ENCODE peak calls at places on chromosome 19, in four cellular contexts. J, S, B and K are unnamed samples.

GRCh38 chr19:49097453-49098288 is 12.4 kb downstream of the SNRNP70 start:
- DNase-seq in J (peak), S (no peak), B (peak), K (no peak)

GRCh38 chr19:3176715-3177501 is 1.7 kb upstream of the S1PR4 start:
- DNase-seq in J (peak), S (peak), B (no peak), K (peak)

GRCh38 chr19:55441692-55442321 is 1.3 kb downstream of the SHISA7 start:
- DNase-seq in J (no peak), S (no peak), B (no peak), K (no peak)

GRCh38 chr19:6133231-6133630 is 2.2 kb upstream of the ACSBG2 start:
- DNase-seq in J (no peak), S (no peak), B (no peak), K (no peak)

GRCh38 chr19:35509861-35510625 is 3.4 kb downstream of the DMKN start:
- DNase-seq in J (peak), S (peak), B (no peak), K (no peak)

GRCh38 chr19:604355-604754 is 14.7 kb downstream of the HCN2 start:
- DNase-seq in J (no peak), S (no peak), B (no peak), K (no peak)

GRCh38 chr19:1125601-1126533 is 22.1 kb downstream of the GPX4 start:
- DNase-seq in J (no peak), S (no peak), B (no peak), K (no peak)

GRCh38 chr19:16088351-16088984 is 12.2 kb downstream of the TPM4 start:
- DNase-seq in J (no peak), S (no peak), B (no peak), K (no peak)

GRCh38 chr19:342801-343421 is 1.7 kb downstream of the MIER2 start:
- DNase-seq in J (peak), S (peak), B (no peak), K (no peak)

GRCh38 chr19:1854542-1855039 is 6.3 kb upstream of the REXO1 start:
- DNase-seq in J (no peak), S (no peak), B (no peak), K (no peak)

GRCh38 chr19:20968092-20968491 is 45.0 kb downstream of the ZNF85 start:
- DNase-seq in J (no peak), S (no peak), B (no peak), K (no peak)

GRCh38 chr19:58040751-58041525 is 7.1 kb downstream of the ZSCAN1 start:
- DNase-seq in J (no peak), S (no peak), B (no peak), K (no peak)

GRCh38 chr19:8251025-8251472 is 41.9 kb downstream of the CERS4 start:
- DNase-seq in J (no peak), S (no peak), B (peak), K (no peak)

GRCh38 chr19:9782282-9782681 is 13.7 kb upstream of the ZNF846 start:
- DNase-seq in J (no peak), S (no peak), B (no peak), K (no peak)

GRCh38 chr19:11410682-11411081 is 8.4 kb downstream of the RGL3 start:
- DNase-seq in J (peak), S (peak), B (no peak), K (no peak)

GRCh38 chr19:11942008-11942842 is 17.3 kb downstream of the ZNF700 start:
- DNase-seq in J (no peak), S (no peak), B (no peak), K (no peak)

GRCh38 chr19:48966541-48967345 is 1.6 kb downstream of the FTL start:
- DNase-seq in J (no peak), S (no peak), B (no peak), K (no peak)

GRCh38 chr19:2047449-2048103 is 3.5 kb downstream of the MKNK2 start:
- DNase-seq in J (peak), S (no peak), B (no peak), K (no peak)

GRCh38 chr19:56601375-56601774 is 6.3 kb downstream of the ZNF71 start:
- DNase-seq in J (peak), S (no peak), B (no peak), K (peak)

GRCh38 chr19:18373892-18374629 is 11.9 kb upstream of the GDF15 start:
- DNase-seq in J (peak), S (peak), B (no peak), K (peak)

GRCh38 chr19:45217193-45217956 is 27.8 kb downstream of the EXOC3L2 start:
- DNase-seq in J (no peak), S (no peak), B (no peak), K (no peak)

GRCh38 chr19:10412257-10412977 is 7.9 kb upstream of the PDE4A start:
- DNase-seq in J (no peak), S (no peak), B (no peak), K (no peak)

GRCh38 chr19:42386974-42387707 is 3.0 kb downstream of the CNFN start:
- DNase-seq in J (peak), S (peak), B (peak), K (peak)

GRCh38 chr19:30340724-30341595 is 31.2 kb upstream of the ZNF536 start:
- DNase-seq in J (no peak), S (no peak), B (no peak), K (no peak)

GRCh38 chr19:44142014-44142523 is 715 bp downstream of the ZNF234 start:
- DNase-seq in J (no peak), S (no peak), B (no peak), K (no peak)

GRCh38 chr19:42366676-42367075 is 23.4 kb downstream of the CNFN start:
- DNase-seq in J (no peak), S (no peak), B (no peak), K (no peak)

GRCh38 chr19:51788029-51788428 is 6.9 kb upstream of the FPR3 start:
- DNase-seq in J (no peak), S (no peak), B (no peak), K (no peak)

GRCh38 chr19:45418812-45419211 is 4.9 kb downstream of the ERCC1 start:
- DNase-seq in J (no peak), S (no peak), B (no peak), K (no peak)

GRCh38 chr19:51704601-51705000 is 11.5 kb downstream of the SPACA6 start:
- DNase-seq in J (no peak), S (no peak), B (no peak), K (no peak)

GRCh38 chr19:8074501-8074900 is 21.9 kb downstream of the CCL25 start:
- DNase-seq in J (no peak), S (no peak), B (no peak), K (no peak)

GRCh38 chr19:5578094-5578846 is 10.5 kb upstream of the TINCR start:
- DNase-seq in J (no peak), S (no peak), B (peak), K (no peak)

GRCh38 chr19:43490759-43491158 is 13.8 kb downstream of the PHLDB3 start:
- DNase-seq in J (no peak), S (no peak), B (no peak), K (no peak)

GRCh38 chr19:17339088-17339741 is 1.9 kb downstream of the GTPBP3 start:
- DNase-seq in J (no peak), S (no peak), B (no peak), K (no peak)

GRCh38 chr19:52007436-52007804 is 591 bp downstream of the ZNF615 start:
- DNase-seq in J (no peak), S (no peak), B (no peak), K (no peak)

GRCh38 chr19:47143322-47144073 is 12.9 kb downstream of the SAE1 start:
- DNase-seq in J (no peak), S (no peak), B (no peak), K (no peak)

GRCh38 chr19:2049741-2050348 is 1.2 kb downstream of the MKNK2 start:
- DNase-seq in J (peak), S (no peak), B (peak), K (no peak)

GRCh38 chr19:54208784-54209057 is 8.1 kb downstream of the RPS9 start:
- DNase-seq in J (peak), S (no peak), B (no peak), K (no peak)